ENCODE peak calls at places on chromosomes 5 and 9, in five cellular contexts. One of them, this sample, is unnamed.

GRCh38 chr9:137194909-137195308 is 5.6 kb downstream of the TPRN start:
- DNase-seq in prostate gland: no peak
- DNase-seq in stomach: peak
- DNase-seq in upper lobe of left lung: no peak
- DNase-seq in breast epithelium: no peak
- DNase-seq in this sample: no peak

GRCh38 chr5:100575815-100576214 is 40.6 kb downstream of the FAM174A start:
- DNase-seq in stomach: no peak
- DNase-seq in breast epithelium: no peak
- DNase-seq in prostate gland: no peak
- DNase-seq in upper lobe of left lung: no peak
- DNase-seq in this sample: no peak

GRCh38 chr5:116492776-116493175 is 81.8 kb downstream of the SEMA6A start:
- DNase-seq in prostate gland: no peak
- DNase-seq in stomach: no peak
- DNase-seq in breast epithelium: no peak
- DNase-seq in upper lobe of left lung: no peak
- DNase-seq in this sample: no peak

GRCh38 chr5:90264930-90265857 is 144.4 kb downstream of the CETN3 start:
- DNase-seq in stomach: peak
- DNase-seq in breast epithelium: no peak
- DNase-seq in upper lobe of left lung: no peak
- DNase-seq in prostate gland: peak
- DNase-seq in this sample: no peak

GRCh38 chr5:62494772-62495171 is 82.2 kb downstream of the IPO11 start:
- DNase-seq in stomach: no peak
- DNase-seq in upper lobe of left lung: no peak
- DNase-seq in prostate gland: no peak
- DNase-seq in breast epithelium: no peak
- DNase-seq in this sample: peak

GRCh38 chr5:124584991-124585715 is 161.3 kb downstream of the ZNF608 start:
- DNase-seq in prostate gland: no peak
- DNase-seq in breast epithelium: no peak
- DNase-seq in stomach: no peak
- DNase-seq in upper lobe of left lung: no peak
- DNase-seq in this sample: no peak

GRCh38 chr9:68530618-68531017 is 10.1 kb downstream of the TMEM252 start:
- DNase-seq in prostate gland: no peak
- DNase-seq in stomach: peak
- DNase-seq in upper lobe of left lung: no peak
- DNase-seq in breast epithelium: no peak
- DNase-seq in this sample: no peak

GRCh38 chr5:135589152-135589551 is 10.4 kb upstream of the CXCL14 start:
- DNase-seq in stomach: no peak
- DNase-seq in breast epithelium: no peak
- DNase-seq in prostate gland: no peak
- DNase-seq in upper lobe of left lung: no peak
- DNase-seq in this sample: no peak

GRCh38 chr9:89920131-89920530 is 315.3 kb downstream of the GADD45G start:
- DNase-seq in stomach: no peak
- DNase-seq in prostate gland: no peak
- DNase-seq in upper lobe of left lung: no peak
- DNase-seq in breast epithelium: no peak
- DNase-seq in this sample: no peak

GRCh38 chr9:89313842-89314241 is 2.8 kb downstream of the CKS2 start:
- DNase-seq in breast epithelium: no peak
- DNase-seq in prostate gland: no peak
- DNase-seq in stomach: no peak
- DNase-seq in upper lobe of left lung: no peak
- DNase-seq in this sample: no peak

DNA sequence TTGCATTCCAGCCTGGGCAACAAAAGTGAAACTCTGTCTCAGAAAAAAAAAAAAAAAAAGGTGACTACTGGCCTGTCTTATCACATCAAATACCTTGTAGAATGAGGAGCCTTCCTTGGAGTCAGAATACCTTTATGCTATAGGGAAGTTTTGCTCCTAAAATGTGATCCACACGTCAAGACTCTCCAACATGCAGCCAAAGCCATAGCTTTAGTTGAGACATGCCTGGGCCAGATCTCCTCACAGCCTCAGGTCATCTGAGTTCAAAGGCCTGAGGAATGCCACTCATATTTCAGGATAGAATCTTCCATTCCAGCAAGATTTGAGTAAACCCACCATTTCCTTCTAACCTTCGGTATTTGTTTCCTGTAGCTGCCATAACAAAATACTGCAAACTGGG is 13.7 kb upstream of the SOWAHA start:
- DNase-seq in stomach: no peak
- DNase-seq in breast epithelium: no peak
- DNase-seq in prostate gland: no peak
- DNase-seq in upper lobe of left lung: no peak
- DNase-seq in this sample: no peak
- TF ChIP-seq POLR2AphosphoS5 in stomach: no peak
- TF ChIP-seq POLR2AphosphoS5 in breast epithelium: no peak
- TF ChIP-seq POLR2AphosphoS5 in prostate gland: no peak
- TF ChIP-seq POLR2AphosphoS5 in upper lobe of left lung: no peak
- TF ChIP-seq POLR2AphosphoS5 in this sample: no peak

GRCh38 chr5:179623906-179624741 is 653 bp upstream of the HNRNPH1 start:
- DNase-seq in breast epithelium: peak
- DNase-seq in stomach: no peak
- DNase-seq in upper lobe of left lung: peak
- DNase-seq in prostate gland: no peak
- DNase-seq in this sample: no peak
- TF ChIP-seq POLR2A in breast epithelium: no peak
- TF ChIP-seq POLR2A in stomach: no peak
- TF ChIP-seq POLR2A in upper lobe of left lung: no peak
- TF ChIP-seq POLR2A in prostate gland: no peak
- TF ChIP-seq POLR2A in this sample: no peak

GRCh38 chr9:112038017-112038408 is 137.1 kb downstream of the SUSD1 start:
- DNase-seq in upper lobe of left lung: no peak
- DNase-seq in breast epithelium: no peak
- DNase-seq in prostate gland: no peak
- DNase-seq in stomach: no peak
- DNase-seq in this sample: no peak

GRCh38 chr9:112041199-112041535 is 133.9 kb downstream of the SUSD1 start:
- DNase-seq in breast epithelium: no peak
- DNase-seq in upper lobe of left lung: no peak
- DNase-seq in stomach: no peak
- DNase-seq in prostate gland: no peak
- DNase-seq in this sample: no peak

GRCh38 chr9:112034216-112034611 is 137.6 kb downstream of the UGCG start:
- DNase-seq in prostate gland: no peak
- DNase-seq in upper lobe of left lung: no peak
- DNase-seq in stomach: no peak
- DNase-seq in breast epithelium: no peak
- DNase-seq in this sample: no peak

GRCh38 chr9:112035166-112035816 is 138.7 kb downstream of the UGCG start:
- DNase-seq in stomach: no peak
- DNase-seq in breast epithelium: no peak
- DNase-seq in upper lobe of left lung: no peak
- DNase-seq in prostate gland: no peak
- DNase-seq in this sample: no peak

DNA sequence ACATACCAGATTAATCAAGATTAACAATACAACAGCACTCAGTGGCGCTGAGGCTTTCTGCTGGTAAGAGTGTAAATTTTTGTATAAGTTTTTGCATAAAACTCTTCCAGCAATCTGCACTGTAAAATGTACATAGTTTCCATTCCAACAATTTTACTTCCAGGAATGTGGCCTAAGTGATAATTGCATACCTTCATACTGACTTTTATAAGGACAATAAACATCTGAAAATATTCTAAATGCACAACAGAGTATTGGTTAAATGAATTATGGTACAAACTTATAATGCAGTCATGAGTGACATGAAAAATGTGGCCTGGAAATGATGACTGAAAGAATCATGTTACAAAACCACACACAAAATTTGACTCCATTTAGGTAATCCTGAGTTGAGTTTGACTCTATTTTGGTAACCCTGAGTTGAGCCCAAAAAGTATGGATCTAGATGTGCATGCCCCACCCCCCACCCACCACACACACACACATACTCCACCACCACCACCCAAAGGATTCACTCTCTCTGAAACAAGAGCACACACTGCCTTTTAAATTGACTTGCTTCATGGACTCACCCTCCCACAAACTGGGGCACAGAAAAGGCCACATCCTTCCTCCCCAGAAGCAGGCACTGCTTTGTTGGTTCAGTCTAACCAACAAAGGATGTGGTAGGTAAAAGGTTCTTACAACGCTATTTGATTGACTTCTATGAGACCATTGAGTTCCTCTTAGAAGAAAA is 137.6 kb downstream of the SUSD1 start:
- DNase-seq in stomach: no peak
- DNase-seq in prostate gland: no peak
- DNase-seq in breast epithelium: no peak
- DNase-seq in upper lobe of left lung: no peak
- DNase-seq in this sample: no peak
- TF ChIP-seq POLR2AphosphoS5 in stomach: no peak
- TF ChIP-seq POLR2AphosphoS5 in prostate gland: no peak
- TF ChIP-seq POLR2AphosphoS5 in breast epithelium: no peak
- TF ChIP-seq POLR2AphosphoS5 in upper lobe of left lung: no peak
- TF ChIP-seq POLR2AphosphoS5 in this sample: peak

GRCh38 chr9:128821584-128822406 is 3.5 kb downstream of the ENDOG start:
- DNase-seq in upper lobe of left lung: no peak
- DNase-seq in stomach: no peak
- DNase-seq in breast epithelium: no peak
- DNase-seq in prostate gland: no peak
- DNase-seq in this sample: no peak
- TF ChIP-seq POLR2A in upper lobe of left lung: no peak
- TF ChIP-seq POLR2A in stomach: no peak
- TF ChIP-seq POLR2A in breast epithelium: no peak
- TF ChIP-seq POLR2A in prostate gland: no peak
- TF ChIP-seq POLR2A in this sample: no peak

DNA sequence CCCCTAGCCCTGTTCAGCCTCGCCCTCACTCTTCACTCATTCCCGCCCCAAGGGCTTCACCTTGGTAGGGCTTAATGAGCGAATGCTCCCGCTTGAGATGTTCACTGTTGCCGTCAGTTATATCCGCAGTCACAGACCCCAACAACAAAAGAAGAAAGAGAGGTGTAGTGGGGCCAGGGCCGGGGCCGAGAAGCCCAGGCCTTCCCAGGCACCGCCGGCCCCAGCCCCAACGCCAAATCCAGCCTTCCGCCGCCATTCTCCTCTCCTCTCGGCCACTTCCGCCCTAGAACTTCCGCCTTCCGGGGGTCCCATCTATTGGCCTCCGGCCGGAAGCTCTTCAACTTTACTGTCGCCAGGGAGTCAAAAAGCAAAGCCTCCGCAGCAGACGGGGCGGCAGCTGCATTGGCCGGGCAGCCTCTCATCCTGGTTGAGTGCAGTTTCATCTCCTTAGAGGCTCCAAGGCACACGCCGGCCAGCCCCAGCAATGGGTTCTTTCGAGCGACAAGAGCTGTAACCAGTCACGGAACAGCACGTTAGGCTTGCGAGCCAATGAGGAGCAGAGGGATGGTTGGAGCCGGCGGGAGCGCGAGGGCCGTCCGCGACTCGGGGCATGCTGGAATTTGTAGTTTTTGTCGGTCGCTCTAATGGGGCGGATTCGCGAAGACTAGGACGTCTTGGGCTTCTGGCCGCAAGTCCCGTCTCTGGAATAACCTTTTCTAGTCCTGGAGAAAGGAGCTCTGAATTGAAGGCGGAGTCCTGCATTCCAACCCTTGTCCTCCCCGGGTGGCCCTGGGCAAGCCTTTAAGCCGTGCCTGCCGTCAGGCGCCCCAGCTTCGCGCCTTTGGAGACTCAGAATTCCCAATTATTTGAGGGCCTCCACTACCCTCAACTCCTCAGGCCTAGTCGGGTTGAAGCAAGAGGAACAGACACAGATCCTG is at the start of gene LMAN2:
- DNase-seq in upper lobe of left lung: peak
- DNase-seq in prostate gland: peak
- DNase-seq in stomach: peak
- DNase-seq in breast epithelium: peak
- DNase-seq in this sample: peak
- TF ChIP-seq POLR2AphosphoS5 in upper lobe of left lung: peak
- TF ChIP-seq POLR2AphosphoS5 in prostate gland: peak
- TF ChIP-seq POLR2AphosphoS5 in stomach: peak
- TF ChIP-seq POLR2AphosphoS5 in breast epithelium: peak
- TF ChIP-seq POLR2AphosphoS5 in this sample: peak

DNA sequence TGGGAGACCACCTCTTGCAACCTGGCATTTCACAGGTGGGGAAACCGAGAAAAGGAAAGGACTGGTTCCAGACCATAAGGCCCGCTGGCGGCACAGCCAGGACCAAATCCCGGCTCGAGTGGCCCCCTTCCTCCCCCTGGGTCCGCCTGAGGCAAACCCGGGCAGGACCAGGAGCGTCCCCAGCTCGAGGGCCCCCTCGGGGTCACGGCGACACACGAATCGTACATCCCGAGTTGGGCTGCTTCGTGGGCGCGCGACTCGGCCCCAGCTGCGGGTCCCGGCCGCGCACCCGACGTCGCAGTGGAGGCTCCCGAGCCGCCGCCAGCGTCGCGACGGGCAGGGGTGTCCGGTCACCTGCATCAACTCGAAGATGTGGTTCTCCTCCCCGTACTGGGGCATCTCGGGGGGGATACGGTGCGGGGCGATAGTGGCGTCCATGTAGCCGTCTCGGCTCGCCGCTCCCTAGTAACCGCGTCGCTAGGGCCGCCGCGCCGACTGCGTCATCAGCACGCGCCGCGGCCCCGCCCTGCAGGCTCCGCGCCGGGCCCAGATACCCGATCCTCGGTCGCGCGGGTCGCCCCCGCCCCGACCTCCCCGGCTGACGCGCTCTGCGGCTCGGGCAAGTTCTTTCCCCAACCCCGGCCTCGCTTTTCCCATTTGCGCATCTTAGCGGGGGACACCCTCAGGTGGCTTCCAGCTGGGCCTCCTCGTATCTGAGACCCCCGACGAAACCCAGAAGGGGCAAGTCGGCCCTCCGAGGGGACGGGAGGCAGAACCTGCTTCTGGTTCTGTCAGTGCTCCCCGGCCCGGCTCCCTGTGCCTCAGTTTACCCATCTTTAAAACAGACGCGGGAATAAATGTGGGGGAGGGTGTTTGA is at the start of gene AK8:
- DNase-seq in stomach: peak
- DNase-seq in upper lobe of left lung: peak
- DNase-seq in breast epithelium: peak
- DNase-seq in prostate gland: peak
- DNase-seq in this sample: peak
- TF ChIP-seq POLR2A in stomach: no peak
- TF ChIP-seq POLR2A in upper lobe of left lung: no peak
- TF ChIP-seq POLR2A in breast epithelium: no peak
- TF ChIP-seq POLR2A in prostate gland: no peak
- TF ChIP-seq POLR2A in this sample: no peak

DNA sequence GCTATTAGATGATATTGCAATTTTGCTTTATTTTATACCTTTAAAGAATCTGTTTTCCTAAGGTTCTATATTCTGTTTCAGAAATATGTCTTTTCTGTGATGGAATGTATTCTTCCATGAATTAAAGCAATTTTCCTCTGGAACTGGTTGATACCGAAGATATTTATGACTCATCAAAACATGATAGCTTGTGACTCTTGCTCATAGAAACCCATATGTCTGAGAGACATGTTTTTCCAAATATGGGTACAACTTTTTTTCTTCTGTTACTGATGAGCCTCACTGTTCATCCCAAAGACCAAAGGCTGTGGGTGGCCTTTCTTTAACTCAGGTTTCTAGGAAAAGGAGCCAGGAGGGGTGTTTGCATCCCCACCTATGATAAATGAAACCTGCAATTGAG is 126.1 kb upstream of the PAPPA start:
- DNase-seq in breast epithelium: no peak
- DNase-seq in stomach: no peak
- DNase-seq in prostate gland: no peak
- DNase-seq in upper lobe of left lung: no peak
- DNase-seq in this sample: no peak
- TF ChIP-seq POLR2AphosphoS5 in breast epithelium: no peak
- TF ChIP-seq POLR2AphosphoS5 in stomach: no peak
- TF ChIP-seq POLR2AphosphoS5 in prostate gland: no peak
- TF ChIP-seq POLR2AphosphoS5 in upper lobe of left lung: no peak
- TF ChIP-seq POLR2AphosphoS5 in this sample: no peak

GRCh38 chr9:38424918-38425317 is 664 bp upstream of the IGFBPL1 start:
- DNase-seq in prostate gland: no peak
- DNase-seq in stomach: no peak
- DNase-seq in breast epithelium: no peak
- DNase-seq in upper lobe of left lung: no peak
- DNase-seq in this sample: no peak
- TF ChIP-seq POLR2A in prostate gland: no peak
- TF ChIP-seq POLR2A in stomach: no peak
- TF ChIP-seq POLR2A in breast epithelium: no peak
- TF ChIP-seq POLR2A in upper lobe of left lung: no peak
- TF ChIP-seq POLR2A in this sample: no peak

This sample was measured in GM12891.